ENCODE peak calls at places on chromosomes 7 and 10, in ten cellular contexts. X is brain microvascular endothelial cell, O is glutamatergic neuron, B is AG09319, S is GM12865, Y is lower leg skin, M is Calu3, P is astrocyte of the cerebellum, U is cardiac muscle cell, Q is GM10248. L is an unnamed sample.

GRCh38 chr7:112511451-112512220 is 30.8 kb downstream of the LSMEM1 start:
- DNase-seq in X (no peak), O (peak), B (no peak), S (no peak), Y (no peak), M (no peak), P (no peak), U (no peak), Q (no peak), L (no peak)

GRCh38 chr7:79452495-79453265 is 787 bp downstream of the MAGI2 start:
- DNase-seq in X (peak), O (peak), B (no peak), S (no peak), Y (peak), M (no peak), P (no peak), U (peak), Q (peak), L (peak)

GRCh38 chr10:108902491-108903250 is 1020.6 kb downstream of the XPNPEP1 start:
- DNase-seq in X (no peak), O (no peak), B (no peak), S (peak), Y (no peak), M (no peak), P (no peak), U (no peak), Q (peak), L (no peak)

GRCh38 chr7:25820432-25821040 is 331.5 kb upstream of the NFE2L3 start:
- DNase-seq in X (no peak), O (peak), B (no peak), S (peak), Y (no peak), M (peak), P (no peak), U (no peak), Q (peak), L (no peak)

GRCh38 chr10:26251925-26252324 is 35.4 kb downstream of the GAD2 start:
- DNase-seq in X (no peak), O (no peak), B (no peak), S (no peak), Y (no peak), M (no peak), P (no peak), U (no peak), Q (no peak), L (no peak)

GRCh38 chr7:94620703-94621118 is 35.2 kb downstream of the SGCE start:
- DNase-seq in X (peak), O (peak), B (peak), S (peak), Y (peak), M (peak), P (peak), U (peak), Q (peak), L (no peak)

GRCh38 chr7:77434570-77434969 is 18.4 kb upstream of the GSAP start:
- DNase-seq in X (no peak), O (no peak), B (no peak), S (no peak), Y (no peak), M (no peak), P (no peak), U (peak), Q (no peak), L (no peak)

GRCh38 chr10:78627254-78627795 is 441.4 kb upstream of the ZMIZ1 start:
- DNase-seq in X (no peak), O (no peak), B (no peak), S (no peak), Y (no peak), M (no peak), P (no peak), U (no peak), Q (no peak), L (no peak)

GRCh38 chr7:157428554-157428945 is 91.7 kb downstream of the DNAJB6 start:
- DNase-seq in X (no peak), O (no peak), B (no peak), S (no peak), Y (no peak), M (no peak), P (no peak), U (no peak), Q (no peak), L (no peak)

GRCh38 chr7:66140924-66141323 is 26.3 kb downstream of the CRCP start:
- DNase-seq in X (peak), O (peak), B (peak), S (no peak), Y (peak), M (no peak), P (peak), U (peak), Q (no peak), L (no peak)

GRCh38 chr10:8095962-8096361 is 41.5 kb downstream of the GATA3 start:
- DNase-seq in X (no peak), O (peak), B (no peak), S (no peak), Y (no peak), M (no peak), P (no peak), U (no peak), Q (no peak), L (no peak)

GRCh38 chr7:144398291-144398690 is 5.2 kb downstream of the NOBOX start:
- DNase-seq in X (no peak), O (no peak), B (no peak), S (no peak), Y (no peak), M (no peak), P (no peak), U (no peak), Q (no peak), L (peak)

GRCh38 chr7:104137971-104138370 is 69.8 kb downstream of the ORC5 start:
- DNase-seq in X (peak), O (no peak), B (peak), S (no peak), Y (no peak), M (no peak), P (peak), U (peak), Q (no peak), L (no peak)

GRCh38 chr7:79692015-79692414 is 238.5 kb upstream of the MAGI2 start:
- DNase-seq in X (peak), O (no peak), B (peak), S (no peak), Y (no peak), M (no peak), P (no peak), U (peak), Q (no peak), L (no peak)

GRCh38 chr10:31508882-31509281 is 189.9 kb downstream of the ZEB1 start:
- DNase-seq in X (peak), O (no peak), B (no peak), S (no peak), Y (no peak), M (no peak), P (no peak), U (no peak), Q (no peak), L (no peak)

GRCh38 chr10:31358688-31359330 is 39.8 kb downstream of the ZEB1 start:
- DNase-seq in X (no peak), O (no peak), B (no peak), S (no peak), Y (no peak), M (no peak), P (no peak), U (peak), Q (no peak), L (no peak)

GRCh38 chr10:50556238-50557120 is 67.3 kb downstream of the SGMS1 start:
- DNase-seq in X (no peak), O (no peak), B (no peak), S (no peak), Y (no peak), M (no peak), P (no peak), U (no peak), Q (no peak), L (no peak)

GRCh38 chr10:15739437-15739970 is 19.8 kb upstream of the ITGA8 start:
- DNase-seq in X (no peak), O (no peak), B (no peak), S (no peak), Y (no peak), M (no peak), P (no peak), U (no peak), Q (no peak), L (no peak)

GRCh38 chr10:115402690-115403089 is 309.5 kb downstream of the ATRNL1 start:
- DNase-seq in X (peak), O (no peak), B (no peak), S (no peak), Y (no peak), M (no peak), P (peak), U (peak), Q (no peak), L (no peak)

GRCh38 chr7:16428672-16429071 is 7.3 kb upstream of the CRPPA start:
- DNase-seq in X (peak), O (no peak), B (no peak), S (no peak), Y (no peak), M (peak), P (no peak), U (peak), Q (no peak), L (no peak)

GRCh38 chr7:104894313-104894712 is 119.7 kb upstream of the KMT2E start:
- DNase-seq in X (no peak), O (no peak), B (no peak), S (no peak), Y (no peak), M (no peak), P (no peak), U (no peak), Q (no peak), L (no peak)

GRCh38 chr7:137996386-137996851 is 5.5 kb downstream of the CREB3L2 start:
- DNase-seq in X (peak), O (peak), B (no peak), S (no peak), Y (peak), M (no peak), P (peak), U (peak), Q (no peak), L (no peak)

GRCh38 chr10:13939391-13939790 is 352.6 kb downstream of the PRPF18 start:
- DNase-seq in X (no peak), O (no peak), B (peak), S (no peak), Y (no peak), M (no peak), P (no peak), U (peak), Q (no peak), L (no peak)
- TF ChIP-seq CTCF in X (no peak), O (no peak), B (no peak), S (no peak), Y (no peak), M (no peak), P (no peak), U (no peak), Q (no peak), L (no peak)

GRCh38 chr10:112585960-112586359 is 138.9 kb downstream of the VTI1A start:
- DNase-seq in X (no peak), O (no peak), B (no peak), S (no peak), Y (no peak), M (no peak), P (no peak), U (peak), Q (no peak), L (no peak)

GRCh38 chr10:112593023-112593422 is 146.0 kb downstream of the VTI1A start:
- DNase-seq in X (no peak), O (no peak), B (no peak), S (no peak), Y (no peak), M (no peak), P (no peak), U (no peak), Q (no peak), L (no peak)

GRCh38 chr10:112587709-112588108 is 140.7 kb downstream of the VTI1A start:
- DNase-seq in X (no peak), O (no peak), B (no peak), S (no peak), Y (no peak), M (no peak), P (no peak), U (no peak), Q (no peak), L (no peak)

GRCh38 chr10:112588225-112588990 is 141.4 kb downstream of the VTI1A start:
- DNase-seq in X (no peak), O (no peak), B (no peak), S (no peak), Y (no peak), M (no peak), P (no peak), U (peak), Q (no peak), L (no peak)

DNA sequence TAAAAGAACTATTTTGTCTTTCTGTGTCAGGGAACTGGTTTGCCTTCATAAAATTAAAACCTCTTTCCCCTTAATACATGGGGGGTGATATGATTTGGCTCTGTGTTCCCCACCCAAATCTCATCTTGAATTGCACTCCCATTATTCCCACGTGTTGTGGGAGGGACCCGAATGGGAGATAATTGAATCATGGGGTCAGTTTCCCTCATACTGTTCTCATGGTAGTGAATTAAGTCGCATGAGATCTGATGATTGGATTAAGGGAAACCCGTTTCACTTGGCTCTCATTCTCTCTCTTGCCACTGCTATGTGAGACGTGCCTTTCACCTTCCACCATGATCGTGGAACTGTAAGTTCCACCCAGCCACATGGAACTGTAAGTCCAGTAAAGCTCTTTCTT is 142.1 kb downstream of the VTI1A start:
- DNase-seq in X (no peak), O (no peak), B (no peak), S (no peak), Y (no peak), M (no peak), P (no peak), U (no peak), Q (no peak), L (no peak)
- TF ChIP-seq CTCF in X (no peak), O (no peak), B (no peak), S (no peak), Y (no peak), M (no peak), P (no peak), U (no peak), Q (no peak), L (no peak)

GRCh38 chr7:130208511-130208910 is 851 bp downstream of the SSMEM1 start:
- DNase-seq in X (no peak), O (no peak), B (peak), S (no peak), Y (no peak), M (no peak), P (no peak), U (no peak), Q (no peak), L (no peak)

GRCh38 chr7:130207642-130208041 is at the start of gene SSMEM1:
- DNase-seq in X (no peak), O (no peak), B (peak), S (no peak), Y (no peak), M (no peak), P (no peak), U (peak), Q (no peak), L (no peak)

GRCh38 chr7:130210181-130210935 is 2.7 kb downstream of the SSMEM1 start:
- DNase-seq in X (no peak), O (no peak), B (no peak), S (no peak), Y (no peak), M (no peak), P (peak), U (no peak), Q (no peak), L (no peak)

GRCh38 chr7:130205084-130205947 is at the start of gene TMEM209:
- DNase-seq in X (peak), O (peak), B (peak), S (peak), Y (peak), M (peak), P (peak), U (peak), Q (peak), L (peak)

DNA sequence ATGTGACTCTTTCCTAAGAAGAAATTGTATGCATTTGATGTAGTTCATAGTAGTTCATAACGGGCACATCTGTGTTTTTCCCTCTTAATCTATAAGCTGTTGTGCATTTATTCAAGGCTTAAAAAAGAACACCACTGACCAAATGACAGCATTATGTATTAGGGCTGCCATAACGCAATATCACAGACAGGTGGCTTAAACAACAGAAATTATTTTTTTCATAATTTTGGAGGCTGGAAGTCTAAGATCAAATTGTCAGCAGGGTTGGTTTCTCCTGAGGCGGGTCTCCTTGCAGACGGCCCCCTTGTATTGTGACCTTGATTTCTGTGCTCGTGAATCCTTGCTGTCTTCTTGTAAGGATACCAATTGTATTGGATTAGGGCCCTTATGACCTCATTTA is 627 bp upstream of the SSMEM1 start:
- DNase-seq in X (no peak), O (no peak), B (no peak), S (no peak), Y (no peak), M (no peak), P (no peak), U (no peak), Q (no peak), L (no peak)
- TF ChIP-seq CTCF in X (peak), O (no peak), B (no peak), S (no peak), Y (no peak), M (no peak), P (no peak), U (no peak), Q (no peak), L (peak)

DNA sequence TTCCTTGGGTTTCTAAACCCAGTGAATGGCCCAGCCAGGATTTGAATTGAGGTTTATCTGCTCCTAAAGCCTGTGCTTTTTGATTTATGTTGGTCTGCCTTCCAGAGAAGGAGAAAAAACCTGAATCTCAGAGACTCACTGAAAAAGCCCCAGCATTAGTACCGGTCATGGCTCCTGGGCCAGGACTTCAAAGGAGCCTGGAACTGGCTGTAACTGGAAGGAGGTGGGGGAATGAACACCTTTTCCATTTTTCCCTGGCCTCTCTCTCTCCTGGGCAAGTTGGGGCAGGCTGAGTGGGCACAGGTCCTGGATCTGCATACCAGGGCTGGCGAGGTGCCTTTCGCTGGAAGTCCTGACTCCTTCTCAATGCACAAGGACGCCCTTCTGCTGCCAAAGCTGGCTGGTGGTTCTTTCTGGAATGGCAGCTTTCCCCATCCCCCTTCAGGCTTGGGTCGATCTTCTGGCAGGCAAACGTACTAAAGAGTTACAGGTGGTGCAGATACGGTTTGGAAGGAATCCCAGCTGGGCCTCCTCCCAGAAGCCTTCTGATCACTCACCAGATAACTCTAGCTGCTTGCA is 268.2 kb downstream of the PTEN start:
- DNase-seq in X (no peak), O (no peak), B (peak), S (no peak), Y (peak), M (no peak), P (peak), U (no peak), Q (no peak), L (no peak)
- TF ChIP-seq CTCF in X (no peak), O (no peak), B (no peak), S (no peak), Y (no peak), M (no peak), P (peak), U (no peak), Q (no peak), L (no peak)

GRCh38 chr10:101749511-101750016 is 26.4 kb downstream of the FGF8 start:
- DNase-seq in X (no peak), O (peak), B (no peak), S (no peak), Y (no peak), M (no peak), P (no peak), U (no peak), Q (no peak), L (no peak)

GRCh38 chr10:101748496-101748895 is 27.4 kb downstream of the FGF8 start:
- DNase-seq in X (no peak), O (no peak), B (no peak), S (no peak), Y (no peak), M (no peak), P (no peak), U (no peak), Q (no peak), L (no peak)

GRCh38 chr10:101752241-101752640 is 23.7 kb downstream of the FGF8 start:
- DNase-seq in X (no peak), O (no peak), B (no peak), S (no peak), Y (no peak), M (no peak), P (no peak), U (no peak), Q (no peak), L (no peak)

GRCh38 chr10:101745074-101745690 is 30.7 kb downstream of the FGF8 start:
- DNase-seq in X (no peak), O (no peak), B (no peak), S (no peak), Y (no peak), M (no peak), P (no peak), U (peak), Q (no peak), L (no peak)

GRCh38 chr10:101749033-101749432 is 26.9 kb downstream of the FGF8 start:
- DNase-seq in X (no peak), O (no peak), B (no peak), S (no peak), Y (no peak), M (no peak), P (no peak), U (peak), Q (peak), L (no peak)
- TF ChIP-seq CTCF in X (peak), O (no peak), B (no peak), S (no peak), Y (no peak), M (no peak), P (peak), U (peak), Q (no peak), L (peak)

GRCh38 chr10:12252882-12253546 is 57.0 kb downstream of the CDC123 start:
- DNase-seq in X (peak), O (peak), B (no peak), S (peak), Y (no peak), M (peak), P (peak), U (no peak), Q (peak), L (no peak)
- TF ChIP-seq CTCF in X (peak), O (peak), B (no peak), S (peak), Y (no peak), M (peak), P (peak), U (peak), Q (peak), L (peak)

DNA sequence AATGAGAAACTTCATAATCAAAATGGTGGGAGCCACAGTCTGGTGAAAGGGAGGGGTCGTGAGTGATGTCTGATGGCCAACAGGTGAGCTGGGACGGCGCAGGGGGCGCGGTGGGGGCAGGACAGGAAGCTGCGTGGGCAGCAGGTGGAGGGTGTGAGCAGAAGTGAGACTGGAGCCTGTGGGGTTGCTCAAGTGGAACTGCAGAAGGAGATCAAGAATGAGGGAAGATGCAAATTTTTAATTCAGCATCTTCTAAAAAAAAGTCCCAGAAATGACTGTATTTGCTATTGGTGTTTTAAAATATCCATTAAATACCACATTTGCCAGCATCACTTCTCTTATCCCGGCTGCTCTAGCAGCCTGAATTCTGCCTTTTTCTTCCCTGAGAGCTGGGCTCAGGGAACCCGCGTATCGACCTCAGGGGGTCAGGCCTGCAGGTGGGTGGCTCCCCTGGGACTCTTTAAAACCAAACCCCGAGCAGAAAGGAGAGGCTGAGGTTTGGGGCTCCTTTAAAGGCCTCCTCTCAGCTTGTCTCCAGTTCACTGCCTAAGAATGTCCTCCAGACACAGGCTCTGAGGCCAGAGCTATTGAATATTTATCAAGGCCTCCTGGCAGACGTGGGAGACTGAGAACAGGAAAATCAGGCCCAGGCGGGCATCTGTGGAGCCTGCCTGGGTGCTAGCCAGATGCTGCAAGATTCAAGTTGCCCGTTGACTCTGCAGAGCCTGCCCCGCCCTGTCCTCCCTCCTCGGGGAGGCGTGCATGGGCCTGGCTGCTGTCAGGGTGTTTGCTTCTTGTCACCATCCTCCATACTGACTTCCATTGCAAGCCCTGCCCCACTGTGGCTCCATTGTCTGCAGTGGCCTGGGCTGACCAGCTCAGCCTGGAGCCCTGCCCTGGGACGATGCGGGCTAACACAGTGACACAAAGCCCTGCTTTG is 53.9 kb downstream of the SYPL1 start:
- DNase-seq in X (no peak), O (peak), B (no peak), S (peak), Y (peak), M (peak), P (no peak), U (no peak), Q (peak), L (no peak)
- TF ChIP-seq CTCF in X (no peak), O (no peak), B (no peak), S (no peak), Y (no peak), M (no peak), P (no peak), U (no peak), Q (no peak), L (no peak)